ENCODE peak calls at places on chromosome X, in eight cellular contexts. I is left ventricle myocardium inferior, A is tibial nerve, B is lung, N is left lung, R is esophagus muscularis mucosa, W is body of pancreas, K is lower lobe of right lung. M is an unnamed sample. For H3K36me3 and H3K27me3, the result is how much of the 10 kb centered on the place peaks cover.

GRCh38 chrX:97616883-97617510 is 733.3 kb downstream of the RPA4 start:
- DNase-seq in R (no peak), B (no peak), I (no peak), N (no peak), W (no peak), K (no peak), A (no peak), M (no peak)

GRCh38 chrX:20388594-20388993 is 121.9 kb upstream of the RPS6KA3 start:
- DNase-seq in A (no peak), W (no peak), R (no peak), I (no peak), B (no peak), K (no peak), N (no peak), M (no peak)

GRCh38 chrX:136731207-136731782 is 49.4 kb downstream of the ARHGEF6 start:
- DNase-seq in W (no peak), K (no peak), A (no peak), I (no peak), R (no peak), B (no peak), N (no peak), M (no peak)

GRCh38 chrX:150587585-150588503 is 19.4 kb downstream of the MTM1 start:
- DNase-seq in B (no peak), I (no peak), K (no peak), A (peak), N (no peak), W (no peak), R (no peak), M (no peak)

GRCh38 chrX:41384041-41384705 is 50.2 kb downstream of the DDX3X start:
- DNase-seq in N (peak), W (peak), B (peak), K (peak), I (peak), R (no peak), A (peak), M (peak)

GRCh38 chrX:77276742-77277141 is 170.4 kb upstream of the FGF16 start:
- DNase-seq in K (no peak), W (no peak), B (no peak), R (no peak), A (no peak), I (no peak), N (no peak), M (no peak)

GRCh38 chrX:119272882-119273806 is 37.1 kb downstream of the PGRMC1 start:
- DNase-seq in K (peak), R (no peak), I (peak), A (no peak), W (peak), B (no peak), N (peak), M (peak)

GRCh38 chrX:49172280-49172780 is 632 bp downstream of the PLP2 start:
- DNase-seq in B (peak), R (no peak), N (peak), K (peak), W (peak), A (peak), I (peak), M (peak)

GRCh38 chrX:20515841-20516461 is 249.2 kb upstream of the RPS6KA3 start:
- DNase-seq in N (no peak), R (no peak), W (no peak), A (no peak), K (no peak), I (no peak), B (no peak), M (no peak)

GRCh38 chrX:10173331-10173900 is 16.6 kb downstream of the CLCN4 start:
- DNase-seq in K (no peak), R (no peak), I (no peak), N (peak), A (no peak), B (no peak), W (no peak), M (no peak)

GRCh38 chrX:75086731-75087195 is 69.3 kb downstream of the ABCB7 start:
- DNase-seq in B (no peak), W (no peak), N (no peak), K (no peak), R (no peak), A (no peak), I (no peak), M (no peak)

GRCh38 chrX:74578137-74578536 is 36.3 kb downstream of the RLIM start:
- DNase-seq in N (no peak), I (no peak), W (no peak), A (no peak), K (no peak), R (no peak), B (no peak), M (no peak)

GRCh38 chrX:19832186-19832965 is 55.0 kb downstream of the SH3KBP1 start:
- DNase-seq in R (no peak), N (no peak), W (no peak), A (no peak), B (no peak), I (no peak), K (no peak), M (no peak)

GRCh38 chrX:13748486-13748885 is 13.9 kb downstream of the OFD1 start:
- DNase-seq in N (no peak), R (no peak), B (no peak), W (no peak), A (no peak), I (no peak), K (no peak), M (no peak)

GRCh38 chrX:49053223-49054072 is 5.4 kb upstream of the CCDC120 start:
- DNase-seq in W (peak), K (peak), R (no peak), I (peak), N (peak), B (peak), A (no peak), M (peak)

GRCh38 chrX:123846598-123847038 is 13.2 kb upstream of the XIAP start:
- DNase-seq in B (no peak), I (no peak), R (no peak), W (no peak), K (no peak), A (no peak), N (no peak), M (no peak)

GRCh38 chrX:97597954-97598353 is 714.2 kb downstream of the RPA4 start:
- DNase-seq in W (no peak), K (no peak), R (no peak), A (no peak), B (no peak), I (no peak), N (no peak), M (no peak)

GRCh38 chrX:32598707-32599106 is 612.6 kb downstream of the DMD start:
- DNase-seq in N (no peak), A (no peak), I (no peak), K (no peak), R (no peak), B (no peak), W (no peak), M (no peak)

GRCh38 chrX:107562482-107562881 is 65.8 kb upstream of the PRPS1 start:
- DNase-seq in I (no peak), R (no peak), K (no peak), W (no peak), A (no peak), N (no peak), B (no peak), M (no peak)

GRCh38 chrX:104105863-104106262 is 6.5 kb upstream of the ZCCHC18 start:
- DNase-seq in K (no peak), I (no peak), R (no peak), A (no peak), W (no peak), B (no peak), N (no peak), M (no peak)

GRCh38 chrX:45743081-45743533 is 542.4 kb upstream of the DIPK2B start:
- DNase-seq in I (no peak), W (no peak), B (no peak), R (no peak), K (no peak), N (no peak), A (no peak), M (no peak)

GRCh38 chrX:5898463-5898862 is 330.2 kb downstream of the NLGN4X start:
- DNase-seq in W (no peak), B (no peak), R (no peak), I (no peak), N (no peak), K (no peak), A (no peak), M (no peak)

GRCh38 chrX:115531818-115532403 is 29.1 kb upstream of the PLS3 start:
- DNase-seq in K (no peak), I (no peak), R (no peak), N (no peak), A (no peak), W (no peak), B (peak), M (no peak)

GRCh38 chrX:111375747-111376146 is 36.2 kb downstream of the DCX start:
- DNase-seq in K (no peak), R (no peak), W (no peak), I (no peak), N (no peak), A (no peak), B (no peak), M (no peak)

GRCh38 chrX:102746134-102746584 is 25.6 kb downstream of the GPRASP3 start:
- DNase-seq in W (peak), A (no peak), N (peak), I (peak), K (peak), B (no peak), R (no peak), M (peak)

GRCh38 chrX:109733658-109734022 is 583 bp upstream of the ACSL4 start:
- DNase-seq in B (no peak), N (no peak), R (no peak), I (no peak), K (no peak), A (no peak), W (no peak), M (no peak)

GRCh38 chrX:9785944-9786741 is at the start of gene SHROOM2:
- DNase-seq in B (no peak), I (no peak), A (no peak), W (peak), R (no peak), N (no peak), K (peak), M (no peak)

GRCh38 chrX:100931218-100931924 is 2.7 kb upstream of the XKRX start:
- DNase-seq in A (no peak), R (no peak), I (no peak), K (no peak), N (no peak), W (no peak), B (no peak), M (no peak)

GRCh38 chrX:149831473-149831872 is 49.5 kb upstream of the MAGEA8 start:
- DNase-seq in I (no peak), K (no peak), B (no peak), W (no peak), N (no peak), R (no peak), A (no peak), M (no peak)

GRCh38 chrX:148049441-148049840 is 68.3 kb downstream of the FMR1NB start:
- DNase-seq in N (no peak), R (no peak), A (no peak), W (no peak), B (no peak), I (no peak), K (no peak), M (no peak)

GRCh38 chrX:10611441-10612090 is 8.8 kb downstream of the MID1 start:
- DNase-seq in K (no peak), N (no peak), B (no peak), R (no peak), I (no peak), W (no peak), A (no peak), M (no peak)

GRCh38 chrX:146278381-146278780 is 460.8 kb downstream of the SLITRK2 start:
- DNase-seq in B (no peak), A (no peak), W (no peak), N (no peak), I (no peak), K (no peak), R (no peak), M (no peak)

GRCh38 chrX:97844161-97844560 is 960.5 kb downstream of the RPA4 start:
- DNase-seq in K (no peak), I (no peak), N (no peak), W (no peak), R (no peak), A (no peak), B (no peak), M (no peak)

GRCh38 chrX:44352739-44353138 is 9.3 kb upstream of the EFHC2 start:
- DNase-seq in W (no peak), K (no peak), B (peak), N (no peak), I (no peak), A (no peak), R (no peak), M (no peak)

DNA sequence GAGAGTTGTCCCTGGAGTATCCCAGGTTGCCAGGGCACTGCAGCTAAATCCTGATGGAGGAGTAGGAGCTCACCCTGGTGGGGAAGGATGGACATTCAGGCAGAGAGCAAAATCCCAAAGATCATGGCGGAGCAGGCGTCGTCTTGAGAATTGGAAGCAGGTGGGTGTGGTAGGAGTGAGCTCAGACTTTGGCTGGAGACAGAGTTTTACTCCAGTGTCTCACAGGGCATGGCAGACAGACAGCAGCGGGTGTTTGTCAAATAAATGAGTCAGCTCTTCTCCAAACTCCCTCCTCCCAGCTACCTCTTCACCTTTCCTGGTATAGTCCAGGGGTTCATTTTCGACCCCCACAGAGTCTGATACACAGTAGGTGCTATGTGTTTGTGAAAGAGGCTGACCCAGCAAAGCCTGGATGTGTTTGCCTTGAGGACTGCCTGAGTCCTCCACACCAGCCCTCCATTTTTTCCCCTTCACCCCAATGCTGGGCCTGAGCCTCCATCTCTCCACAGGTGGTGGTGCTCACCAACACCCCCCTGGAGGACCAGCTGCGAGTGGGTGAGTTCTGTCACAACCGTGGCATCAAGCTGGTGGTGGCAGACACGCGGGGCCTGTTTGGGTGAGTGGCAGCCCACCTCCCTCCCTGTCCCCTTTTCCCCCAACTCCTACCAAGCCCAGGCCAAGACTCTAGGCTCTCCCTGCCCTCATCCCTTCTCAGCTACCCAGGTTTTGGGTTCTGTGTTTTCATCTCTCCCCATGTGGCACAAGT is 6.9 kb downstream of the UBA1 start:
- DNase-seq in A (peak), R (no peak), K (no peak), W (no peak), I (peak), B (no peak), N (no peak), M (peak)
- H3K36me3 ChIP-seq in A (under half), R (under half), K (half or more), W (under half), I (half or more), B (under half), N (under half), M (under half)

DNA sequence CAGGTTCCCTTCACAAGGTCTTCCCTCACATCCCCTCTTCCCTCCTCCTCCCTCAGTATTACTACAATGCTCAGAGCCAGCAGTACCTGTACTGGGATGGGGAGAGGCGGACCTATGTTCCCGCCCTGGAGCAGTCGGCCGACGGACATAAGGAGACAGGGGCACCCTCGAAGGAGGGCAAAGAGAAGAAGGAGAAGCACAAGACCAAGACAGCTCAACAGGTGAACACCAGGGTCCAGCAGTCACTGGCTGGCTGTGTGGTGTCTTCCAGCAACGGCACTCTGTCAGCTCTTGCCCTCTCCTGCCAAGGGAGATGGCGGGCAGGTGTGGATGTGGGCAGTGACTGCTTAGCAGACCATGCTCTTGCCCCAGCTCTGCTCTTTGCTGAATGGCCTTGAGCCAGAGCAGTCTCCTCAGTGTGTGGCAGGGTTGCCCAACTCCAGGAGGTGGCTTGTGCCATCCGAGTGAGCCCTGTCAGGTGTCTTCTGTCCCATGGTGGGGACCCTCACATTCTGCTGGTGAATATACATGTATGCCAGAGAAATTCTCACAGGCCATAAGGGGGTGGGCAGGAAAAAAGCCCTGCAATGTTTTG is 11.4 kb upstream of the UBA1 start:
- DNase-seq in W (no peak), R (no peak), I (no peak), K (no peak), A (no peak), B (no peak), N (peak), M (peak)
- H3K27me3 ChIP-seq in W (under half), R (under half), I (under half), K (under half), A (under half), B (under half), N (under half), M (under half)

GRCh38 chrX:153953892-153954617 is 9.6 kb upstream of the RENBP start:
- DNase-seq in A (no peak), R (no peak), B (no peak), I (no peak), K (no peak), N (no peak), W (no peak), M (no peak)

GRCh38 chrX:153954618-153955450 is 10.4 kb upstream of the RENBP start:
- DNase-seq in W (no peak), R (no peak), B (no peak), I (no peak), A (no peak), K (no peak), N (no peak), M (no peak)

GRCh38 chrX:153951683-153952372 is 7.4 kb upstream of the RENBP start:
- DNase-seq in I (no peak), R (no peak), B (no peak), K (no peak), A (no peak), W (no peak), N (no peak), M (no peak)

GRCh38 chrX:153952373-153953026 is 8.1 kb upstream of the RENBP start:
- DNase-seq in N (no peak), K (no peak), B (no peak), R (no peak), I (no peak), A (no peak), W (no peak), M (no peak)

DNA sequence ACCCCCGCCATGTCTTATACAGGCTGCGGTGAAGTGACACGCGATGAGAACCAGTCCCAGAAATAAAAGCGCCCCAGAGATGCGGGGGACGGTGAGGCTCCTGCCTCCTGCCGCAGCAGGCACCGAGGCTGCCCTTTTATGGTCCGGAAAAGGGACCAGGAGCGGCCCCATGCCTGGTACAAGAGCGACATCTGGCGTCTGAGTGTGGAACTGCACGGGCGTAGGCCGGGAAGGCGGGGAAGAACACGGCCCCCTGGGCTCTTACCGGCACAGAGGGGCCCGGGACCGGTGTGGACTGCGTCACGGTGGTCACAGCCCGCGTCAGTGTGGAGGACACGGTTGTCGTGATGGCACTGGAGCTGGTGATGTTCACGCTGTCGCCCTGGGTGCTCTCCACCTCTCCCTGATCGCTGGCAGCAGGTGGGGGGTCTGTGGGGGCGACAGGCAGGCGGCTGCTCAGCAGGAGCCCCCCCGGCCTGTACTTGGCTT is 8.9 kb upstream of the RENBP start:
- DNase-seq in A (peak), I (peak), R (peak), N (peak), B (peak), K (peak), W (peak), M (peak)
- H3K36me3 ChIP-seq in A (under half), I (half or more), R (under half), N (under half), B (under half), K (half or more), W (under half), M (under half)

DNA sequence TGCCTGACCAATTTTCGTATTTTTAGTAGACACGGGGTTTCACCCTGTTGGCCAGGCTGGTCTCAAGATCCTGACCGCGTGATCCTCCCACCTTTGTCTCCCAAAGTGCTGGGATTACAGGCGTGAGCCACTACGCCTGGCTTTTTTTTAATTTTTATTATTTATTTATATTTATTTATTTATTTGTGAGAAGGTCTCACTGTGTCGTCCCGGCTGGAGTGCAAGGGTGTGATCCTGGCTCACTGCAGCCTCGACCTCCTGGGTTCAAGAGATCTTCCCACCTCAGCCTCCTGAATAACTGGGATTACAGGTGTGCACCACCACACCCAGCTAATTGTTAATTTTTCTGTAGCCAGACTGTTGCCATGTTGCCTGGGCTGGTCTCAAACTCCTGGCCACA is 141.1 kb downstream of the CRLF2 start:
- DNase-seq in B (no peak), N (no peak), A (no peak), I (no peak), K (no peak), W (no peak), R (no peak), M (no peak)
- H3K27me3 ChIP-seq in B (under half), N (under half), A (under half), I (under half), K (under half), W (under half), R (under half), M (under half)

GRCh38 chrX:16618422-16618821 is 31.5 kb upstream of the S100G start:
- DNase-seq in K (no peak), R (no peak), B (no peak), W (no peak), N (no peak), I (no peak), A (no peak), M (no peak)

GRCh38 chrX:16617382-16617781 is 32.6 kb upstream of the S100G start:
- DNase-seq in N (no peak), A (no peak), W (no peak), R (no peak), I (no peak), B (no peak), K (no peak), M (no peak)

DNA sequence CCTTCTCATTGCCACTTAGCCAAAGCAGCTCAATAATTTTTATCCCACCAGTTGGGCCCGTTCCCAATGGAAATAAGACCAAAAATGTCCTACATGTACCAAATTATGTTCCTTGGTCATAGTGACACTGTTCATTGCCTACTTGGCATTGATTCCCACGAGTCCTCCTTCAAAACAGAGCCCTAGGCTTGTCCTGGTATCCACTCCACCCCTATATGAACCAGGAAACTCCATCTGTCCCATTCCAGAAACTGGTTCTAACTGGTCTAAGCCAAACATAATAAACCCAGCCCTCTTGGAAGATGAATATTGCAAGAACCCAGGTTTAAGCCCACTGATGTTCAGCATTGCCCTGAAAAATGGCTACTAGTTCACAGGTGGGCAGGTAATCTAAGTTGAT is 30.9 kb upstream of the S100G start:
- DNase-seq in B (no peak), N (no peak), R (no peak), W (no peak), A (no peak), K (no peak), I (no peak), M (no peak)
- H3K36me3 ChIP-seq in B (under half), N (under half), R (under half), W (under half), A (under half), K (under half), I (under half), M (under half)

GRCh38 chrX:129654652-129655546 is at the start of gene APLN:
- DNase-seq in K (peak), N (no peak), A (no peak), W (peak), I (peak), R (peak), B (no peak), M (peak)
- H3K27me3 ChIP-seq in K (under half), N (under half), A (under half), W (under half), I (under half), R (under half), B (under half), M (under half)

GRCh38 chrX:126448681-126449080 is 103.9 kb downstream of the DCAF12L1 start:
- DNase-seq in B (no peak), I (no peak), R (no peak), N (no peak), K (no peak), W (no peak), A (no peak), M (no peak)
- H3K36me3 ChIP-seq in B (under half), I (under half), R (under half), N (under half), K (under half), W (under half), A (under half), M (under half)

M was measured in aorta.